ENCODE peak calls at places on chromosomes 3 and 15, in eight cellular contexts. M is GM03348; I is activated CD4-positive, alpha-beta T cell treated with anti-CD3 and anti-CD28 coated beads, Interleukin-2, amount 10 ng/mL, durations not matched to agents 7 days and 5 days; S is effector memory CD8-positive, alpha-beta T cell; N is spleen; X is left lung; A is activated naive CD8-positive, alpha-beta T cell treated with anti-CD3 and anti-CD28 coated beads for 36 hours; L is NCI-H510A treated with DMSO at 0.1 percent for 48 hours. O is an unnamed sample.
A peak's percentile ranks its signal among the peaks of the same experiment; 100 is the strongest.

GRCh38 chr3:4597204-4597985 is 104.2 kb downstream of the ITPR1 start:
- DNase-seq in I (no peak), L (no peak), A (no peak), M (no peak), S (no peak), X (no peak), N (no peak), O (no peak)

GRCh38 chr3:69865920-69866679 is 126.8 kb downstream of the MITF start:
- DNase-seq in N (no peak), M (no peak), X (peak; percentile 69), A (no peak), L (no peak), S (no peak), I (no peak), O (no peak)

GRCh38 chr3:454986-455385 is 258.4 kb downstream of the CHL1 start:
- DNase-seq in X (no peak), S (no peak), N (no peak), M (no peak), I (no peak), L (no peak), A (no peak), O (no peak)

GRCh38 chr15:84949845-84950569 is 31.6 kb upstream of the PDE8A start:
- DNase-seq in M (no peak), N (no peak), L (no peak), S (no peak), X (no peak), A (no peak), I (no peak), O (peak; percentile 39)

GRCh38 chr15:77841376-77841775 is 208.7 kb upstream of the LINGO1 start:
- DNase-seq in N (peak; percentile 18), S (no peak), I (no peak), A (no peak), M (no peak), L (no peak), X (no peak), O (no peak)

GRCh38 chr3:40615110-40615915 is 90.6 kb downstream of the ZNF621 start:
- DNase-seq in S (no peak), X (no peak), A (no peak), L (no peak), I (no peak), M (no peak), N (no peak), O (no peak)

GRCh38 chr3:33047842-33048834 is 48.8 kb downstream of the GLB1 start:
- DNase-seq in X (no peak), S (peak; percentile 50), A (peak; percentile 41), L (no peak), M (no peak), I (peak; percentile 82), N (no peak), O (no peak)

GRCh38 chr15:85750807-85751730 is 43.7 kb downstream of the KLHL25 start:
- DNase-seq in S (no peak), I (no peak), N (peak; percentile 74), X (peak; percentile 70), A (no peak), M (no peak), L (no peak), O (no peak)

GRCh38 chr3:25664066-25664809 is 469 bp downstream of the TOP2B start:
- DNase-seq in M (peak; percentile 74), L (no peak), X (peak; percentile 94), S (peak; percentile 40), A (peak; percentile 72), N (peak; percentile 95), I (peak; percentile 53), O (peak; percentile 68)

GRCh38 chr3:103976931-103977339 is 1389.8 kb upstream of the ALCAM start:
- DNase-seq in S (no peak), M (no peak), L (no peak), I (no peak), A (no peak), N (no peak), X (no peak), O (no peak)

GRCh38 chr15:44584162-44584749 is 47.3 kb downstream of the EIF3J start:
- DNase-seq in X (no peak), N (peak; percentile 84), A (peak; percentile 56), S (peak; percentile 42), I (peak; percentile 66), L (peak; percentile 5), M (peak; percentile 36), O (peak; percentile 33)

GRCh38 chr15:35060591-35060990 is 24.5 kb downstream of the NANOGP8 start:
- DNase-seq in X (no peak), S (no peak), N (no peak), I (no peak), A (no peak), M (peak; percentile 48), L (no peak), O (no peak)

GRCh38 chr3:24278526-24278925 is 216.1 kb downstream of the THRB start:
- DNase-seq in S (no peak), I (no peak), A (no peak), M (peak; percentile 45), L (no peak), X (no peak), N (no peak), O (peak; percentile 25)

GRCh38 chr3:30198162-30198561 is 408.2 kb upstream of the TGFBR2 start:
- DNase-seq in M (no peak), I (no peak), X (no peak), S (no peak), N (no peak), L (no peak), A (no peak), O (no peak)

GRCh38 chr15:83571820-83572707 is 81.9 kb upstream of the ADAMTSL3 start:
- DNase-seq in N (no peak), S (no peak), A (no peak), X (no peak), L (no peak), I (no peak), M (peak; percentile 66), O (peak; percentile 51)

GRCh38 chr3:151085889-151086483 is 522 bp downstream of the MED12L start:
- DNase-seq in L (peak; percentile 12), S (no peak), M (peak; percentile 51), A (peak; percentile 33), X (peak; percentile 83), N (peak; percentile 86), I (no peak), O (peak; percentile 48)

GRCh38 chr3:156745766-156746165 is 71.4 kb downstream of the TIPARP start:
- DNase-seq in M (no peak), X (no peak), N (no peak), L (no peak), A (no peak), S (no peak), I (no peak), O (no peak)

GRCh38 chr15:48440084-48440483 is 108.9 kb downstream of the DUT start:
- DNase-seq in L (no peak), M (peak; percentile 75), I (no peak), A (no peak), S (no peak), X (no peak), N (no peak), O (peak; percentile 85)

GRCh38 chr3:179671709-179672337 is 19.0 kb downstream of the USP13 start:
- DNase-seq in A (no peak), S (no peak), I (no peak), X (no peak), L (no peak), M (no peak), N (no peak), O (no peak)

GRCh38 chr3:139225551-139225950 is 118.3 kb upstream of the MRPS22 start:
- DNase-seq in A (no peak), M (peak; percentile 45), I (no peak), N (no peak), L (no peak), S (no peak), X (no peak), O (peak; percentile 69)

GRCh38 chr15:33115191-33115861 is 79.2 kb downstream of the FMN1 start:
- DNase-seq in X (no peak), A (no peak), I (no peak), M (no peak), S (no peak), N (no peak), L (no peak), O (no peak)

GRCh38 chr3:65342084-65342683 is 654.4 kb upstream of the ADAMTS9 start:
- DNase-seq in L (peak; percentile 3), I (peak; percentile 16), A (peak; percentile 21), X (peak; percentile 69), N (peak; percentile 76), M (peak; percentile 29), S (no peak), O (peak; percentile 51)

GRCh38 chr3:149480326-149481017 is 6.0 kb downstream of the TM4SF4 start:
- DNase-seq in S (no peak), X (peak; percentile 81), L (peak; percentile 76), A (peak; percentile 46), M (peak; percentile 88), I (peak; percentile 35), N (peak; percentile 87), O (peak; percentile 86)

GRCh38 chr15:78726870-78727551 is 84.3 kb downstream of the ADAMTS7 start:
- DNase-seq in A (peak; percentile 24), N (no peak), L (no peak), M (no peak), I (no peak), S (no peak), X (peak; percentile 57), O (no peak)

GRCh38 chr3:102941761-102942160 is 506.9 kb downstream of the ZPLD1 start:
- DNase-seq in N (no peak), I (no peak), M (no peak), X (no peak), A (no peak), L (no peak), S (no peak), O (no peak)

GRCh38 chr3:52092291-52092660 is 35.9 kb upstream of the DUSP7 start:
- DNase-seq in I (no peak), X (no peak), M (no peak), S (no peak), L (no peak), N (no peak), A (no peak), O (no peak)

GRCh38 chr15:43008150-43008549 is 87.6 kb upstream of the TTBK2 start:
- DNase-seq in N (no peak), M (no peak), L (no peak), S (no peak), X (peak; percentile 48), I (no peak), A (no peak), O (no peak)

GRCh38 chr15:74240002-74240568 is 4.0 kb downstream of the CCDC33 start:
- DNase-seq in I (no peak), X (peak; percentile 88), A (no peak), L (peak; percentile 91), M (peak; percentile 77), S (no peak), N (peak; percentile 89), O (peak; percentile 74)

GRCh38 chr3:192933779-192934456 is 16.3 kb upstream of the MB21D2 start:
- DNase-seq in I (no peak), N (no peak), X (no peak), S (no peak), L (no peak), M (no peak), A (no peak), O (no peak)

GRCh38 chr15:78232951-78233350 is 1.4 kb downstream of the ACSBG1 start:
- DNase-seq in M (no peak), N (peak; percentile 34), S (no peak), X (no peak), L (no peak), A (no peak), I (no peak), O (no peak)

GRCh38 chr3:194690501-194691372 is 5.1 kb downstream of the FAM43A start:
- DNase-seq in X (no peak), A (no peak), L (peak; percentile 58), N (no peak), I (no peak), S (no peak), M (no peak), O (no peak)

GRCh38 chr15:27456807-27457206 is 485.8 kb downstream of the GABRG3 start:
- DNase-seq in I (no peak), N (no peak), M (no peak), A (no peak), S (no peak), X (no peak), L (no peak), O (no peak)

GRCh38 chr3:99895706-99896441 is 78.2 kb downstream of the CMSS1 start:
- DNase-seq in N (no peak), X (no peak), A (no peak), L (no peak), M (peak; percentile 62), S (no peak), I (no peak), O (peak; percentile 52)

GRCh38 chr3:4140921-4141320 is 162.2 kb upstream of the SETMAR start:
- DNase-seq in I (no peak), L (no peak), X (no peak), M (no peak), N (no peak), S (no peak), A (no peak), O (no peak)

O was measured in AG20443.